ENCODE peak calls at places on chromosomes 1 and 21, in four cellular contexts. K, Z, Q and A are unnamed samples.
A peak's percentile ranks its signal among the peaks of the same experiment; 100 is the strongest.

GRCh38 chr1:111221633-111222286 is 5.8 kb upstream of the CHI3L2 start:
- DNase-seq in K (peak; percentile 95), Z (peak; percentile 36), Q (no peak), A (no peak)

GRCh38 chr1:233673947-233674431 is 60.1 kb downstream of the KCNK1 start:
- DNase-seq in K (no peak), Z (no peak), Q (no peak), A (no peak)

GRCh38 chr1:21904725-21905520 is 32.2 kb downstream of the HSPG2 start:
- DNase-seq in K (no peak), Z (peak; percentile 82), Q (peak; percentile 52), A (no peak)

GRCh38 chr1:178529364-178530036 is 16.6 kb downstream of the TEX35 start:
- DNase-seq in K (no peak), Z (no peak), Q (no peak), A (no peak)

GRCh38 chr1:7592120-7592798 is 178.8 kb upstream of the VAMP3 start:
- DNase-seq in K (no peak), Z (no peak), Q (no peak), A (no peak)

GRCh38 chr1:21317035-21317689 is 26.9 kb upstream of the ECE1 start:
- DNase-seq in K (no peak), Z (peak; percentile 66), Q (no peak), A (no peak)

GRCh38 chr1:59937636-59938210 is 11.2 kb upstream of the CYP2J2 start:
- DNase-seq in K (no peak), Z (no peak), Q (no peak), A (no peak)

GRCh38 chr21:15826147-15826780 is 96.5 kb downstream of the USP25 start:
- DNase-seq in K (peak; percentile 27), Z (peak; percentile 26), Q (peak; percentile 47), A (no peak)

GRCh38 chr1:90154711-90155110 is 159.8 kb downstream of the ZNF326 start:
- DNase-seq in K (no peak), Z (no peak), Q (no peak), A (no peak)

GRCh38 chr1:215517441-215517891 is 49.6 kb upstream of the KCTD3 start:
- DNase-seq in K (no peak), Z (no peak), Q (peak; percentile 5), A (no peak)

GRCh38 chr1:30465096-30465495 is 258.3 kb downstream of the MATN1 start:
- DNase-seq in K (no peak), Z (no peak), Q (no peak), A (no peak)

GRCh38 chr1:233114159-233114558 is 163.7 kb downstream of the NTPCR start:
- DNase-seq in K (no peak), Z (no peak), Q (no peak), A (no peak)

GRCh38 chr21:27818847-27819246 is 852.0 kb upstream of the ADAMTS5 start:
- DNase-seq in K (no peak), Z (no peak), Q (no peak), A (no peak)

GRCh38 chr1:234265861-234266260 is 107.4 kb upstream of the COA6 start:
- DNase-seq in K (no peak), Z (no peak), Q (no peak), A (no peak)

GRCh38 chr1:5934058-5934884 is 58.0 kb downstream of the NPHP4 start:
- DNase-seq in K (no peak), Z (no peak), Q (peak; percentile 65), A (no peak)

GRCh38 chr1:81208441-81208840 is 592.3 kb upstream of the ADGRL2 start:
- DNase-seq in K (no peak), Z (no peak), Q (no peak), A (no peak)

GRCh38 chr1:44049839-44050238 is 18.6 kb upstream of the SLC6A9 start:
- DNase-seq in K (no peak), Z (no peak), Q (no peak), A (no peak)

GRCh38 chr1:84103197-84103992 is 40.7 kb upstream of the PRKACB start:
- DNase-seq in K (peak; percentile 59), Z (peak; percentile 39), Q (peak; percentile 93), A (no peak)

GRCh38 chr1:150820710-150821521 is 12.9 kb upstream of the CTSK start:
- DNase-seq in K (no peak), Z (no peak), Q (peak; percentile 5), A (no peak)

GRCh38 chr21:28884976-28885852 is 107.5 kb downstream of the LTN1 start:
- DNase-seq in K (peak; percentile 95), Z (peak; percentile 90), Q (peak; percentile 95), A (peak; percentile 86)

GRCh38 chr1:39105841-39106765 is 80.0 kb downstream of the NDUFS5 start:
- DNase-seq in K (peak; percentile 45), Z (peak; percentile 50), Q (peak; percentile 96), A (no peak)

GRCh38 chr1:74772945-74773344 is 40.0 kb downstream of the TYW3 start:
- DNase-seq in K (no peak), Z (no peak), Q (no peak), A (no peak)

GRCh38 chr1:205270764-205271163 is 43.0 kb downstream of the TMCC2 start:
- DNase-seq in K (no peak), Z (no peak), Q (no peak), A (no peak)

GRCh38 chr1:38310079-38310478 is 263.5 kb upstream of the POU3F1 start:
- DNase-seq in K (no peak), Z (no peak), Q (no peak), A (no peak)

GRCh38 chr1:40450491-40451237 is 388 bp downstream of the ZFP69B start:
- DNase-seq in K (peak; percentile 78), Z (peak; percentile 33), Q (no peak), A (peak; percentile 65)

GRCh38 chr21:15141236-15141970 is 76.6 kb upstream of the NRIP1 start:
- DNase-seq in K (no peak), Z (peak; percentile 57), Q (peak; percentile 69), A (no peak)

GRCh38 chr21:24367936-24368335 is 1239.3 kb downstream of the MRPL39 start:
- DNase-seq in K (no peak), Z (no peak), Q (no peak), A (no peak)

GRCh38 chr1:45243476-45244343 is 37.3 kb upstream of the ZSWIM5 start:
- DNase-seq in K (no peak), Z (no peak), Q (no peak), A (no peak)

GRCh38 chr1:8134546-8135235 is 108.6 kb upstream of the ERRFI1 start:
- DNase-seq in K (no peak), Z (no peak), Q (peak; percentile 70), A (no peak)

GRCh38 chr1:87956072-87956471 is 627.4 kb downstream of the LMO4 start:
- DNase-seq in K (no peak), Z (no peak), Q (peak; percentile 23), A (no peak)

GRCh38 chr1:197696372-197696771 is 78.9 kb downstream of the DENND1B start:
- DNase-seq in K (no peak), Z (no peak), Q (no peak), A (no peak)

GRCh38 chr1:202143768-202144509 is 598 bp downstream of the ARL8A start:
- DNase-seq in K (peak; percentile 71), Z (peak; percentile 36), Q (no peak), A (no peak)

GRCh38 chr1:226987623-226988336 is 47.7 kb downstream of the COQ8A start:
- DNase-seq in K (no peak), Z (no peak), Q (no peak), A (no peak)

GRCh38 chr1:183267646-183268431 is 81.8 kb downstream of the LAMC2 start:
- DNase-seq in K (no peak), Z (no peak), Q (no peak), A (no peak)

GRCh38 chr1:168271636-168272035 is 9.0 kb upstream of the TBX19 start:
- DNase-seq in K (no peak), Z (no peak), Q (no peak), A (no peak)

GRCh38 chr1:245198755-245199516 is 44.2 kb downstream of the KIF26B start:
- DNase-seq in K (peak; percentile 49), Z (no peak), Q (no peak), A (no peak)

GRCh38 chr1:60886793-60887331 is 195.5 kb upstream of the NFIA start:
- DNase-seq in K (no peak), Z (no peak), Q (no peak), A (no peak)

GRCh38 chr1:151837841-151838490 is 1.7 kb downstream of the C2CD4D start:
- DNase-seq in K (no peak), Z (no peak), Q (no peak), A (no peak)

GRCh38 chr1:158426137-158426536 is at the start of gene OR10K2:
- DNase-seq in K (no peak), Z (no peak), Q (no peak), A (no peak)

GRCh38 chr1:93617670-93618488 is 63.8 kb downstream of the BCAR3 start:
- DNase-seq in K (no peak), Z (peak; percentile 89), Q (no peak), A (no peak)

GRCh38 chr1:42476605-42477004 is 13.5 kb downstream of the CCDC30 start:
- DNase-seq in K (no peak), Z (no peak), Q (no peak), A (no peak)
- H3K27ac ChIP-seq in K (no peak overlapping the region), Z (no peak overlapping the region), Q (no peak overlapping the region), A (no peak overlapping the region)

DNA sequence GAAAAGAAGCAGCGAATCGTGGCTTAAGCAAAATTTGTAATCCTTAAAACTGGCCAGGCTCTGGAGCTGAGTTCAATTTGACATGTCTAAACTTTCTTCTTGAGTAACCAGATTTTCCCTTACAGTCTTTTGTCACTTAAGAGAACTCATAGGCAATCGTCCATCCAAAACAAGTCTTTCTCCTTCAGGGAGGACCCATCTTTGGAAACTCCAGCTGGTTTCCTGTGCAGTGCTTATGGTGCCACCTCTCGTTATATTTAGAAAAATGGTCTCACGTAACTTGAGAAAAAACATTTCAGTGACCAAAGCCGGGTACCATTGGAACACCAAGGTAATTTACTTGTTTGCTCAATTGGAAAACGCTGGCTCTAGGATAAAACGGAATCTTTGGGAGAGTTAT is 1.9 kb upstream of the PTTG1IP start:
- DNase-seq in K (no peak), Z (no peak), Q (no peak), A (no peak)
- H3K4me3 ChIP-seq in K (no peak overlapping the region), Z (no peak overlapping the region), Q (no peak overlapping the region), A (peak overlapping the region; percentile 74)

DNA sequence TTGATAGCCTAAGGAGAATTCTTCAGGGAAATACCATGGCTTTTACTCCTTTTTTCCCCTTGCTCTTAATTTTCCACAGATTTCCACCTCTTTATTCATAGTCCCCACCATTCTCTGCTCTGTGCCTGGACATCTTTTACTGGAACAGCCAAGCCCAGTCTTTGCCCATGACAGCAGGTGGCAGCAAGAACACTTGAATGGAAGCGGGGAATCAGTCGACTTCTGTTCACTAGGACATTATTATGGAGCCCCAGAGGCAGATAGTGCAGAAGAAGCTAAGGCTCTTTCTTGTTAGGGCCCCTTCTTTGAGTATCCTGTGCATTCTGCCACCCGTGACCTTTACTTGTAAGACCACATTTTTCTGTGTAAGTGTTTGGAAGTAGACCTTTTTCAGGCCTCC is 6.3 kb downstream of the OR14I1 start:
- DNase-seq in K (no peak), Z (peak; percentile 48), Q (peak; percentile 33), A (no peak)
- H3K9me3 ChIP-seq in K (no peaks in the 10 kb centered on the region), Z (no peaks in the 10 kb centered on the region), Q (no peaks in the 10 kb centered on the region), A (no peaks in the 10 kb centered on the region)

GRCh38 chr1:82503805-82504204 is 703.1 kb downstream of the ADGRL2 start:
- DNase-seq in K (no peak), Z (no peak), Q (peak; percentile 17), A (no peak)
- H3K27ac ChIP-seq in K (no peak overlapping the region), Z (no peak overlapping the region), Q (no peak overlapping the region), A (no peak overlapping the region)

GRCh38 chr1:115922806-115923205 is 53.5 kb upstream of the SLC22A15 start:
- DNase-seq in K (no peak), Z (no peak), Q (no peak), A (no peak)
- H3K4me3 ChIP-seq in K (no peak overlapping the region), Z (no peak overlapping the region), Q (no peak overlapping the region), A (no peak overlapping the region)